ENCODE peak calls at places on chromosomes 11 and 22, in nine cellular contexts. U is GM18507; O is psoas muscle; Z is heart right ventricle; I is Karpas-422; E is natural killer cell; H is cardiac muscle cell; V is prostate gland; Y is effector CD4-positive, alpha-beta T cell. L is an unnamed sample.

GRCh38 chr22:43582394-43582793 is 170.6 kb downstream of the MPPED1 start:
- DNase-seq in U (no peak), O (no peak), Z (no peak), I (no peak), E (no peak), H (no peak), V (no peak), Y (no peak), L (no peak)

GRCh38 chr11:45913514-45913913 is 4.2 kb downstream of the PEX16 start:
- DNase-seq in U (no peak), O (no peak), Z (no peak), I (no peak), E (no peak), H (no peak), V (no peak), Y (no peak), L (no peak)

GRCh38 chr22:37852418-37852817 is 3.2 kb downstream of the EIF3L start:
- DNase-seq in U (no peak), O (no peak), Z (no peak), I (no peak), E (no peak), H (no peak), V (no peak), Y (no peak), L (no peak)

GRCh38 chr22:46846154-46846831 is 83.8 kb downstream of the TBC1D22A start:
- DNase-seq in U (no peak), O (no peak), Z (no peak), I (no peak), E (no peak), H (no peak), V (no peak), Y (no peak), L (no peak)

GRCh38 chr22:31681625-31682345 is 19.8 kb upstream of the PISD start:
- DNase-seq in U (no peak), O (no peak), Z (no peak), I (no peak), E (no peak), H (no peak), V (no peak), Y (no peak), L (no peak)

GRCh38 chr22:50684501-50684900 is 11.9 kb downstream of the SHANK3 start:
- DNase-seq in U (no peak), O (no peak), Z (no peak), I (no peak), E (no peak), H (no peak), V (no peak), Y (no peak), L (no peak)

GRCh38 chr11:125358254-125358840 is 137.7 kb downstream of the FEZ1 start:
- DNase-seq in U (no peak), O (no peak), Z (no peak), I (no peak), E (no peak), H (no peak), V (no peak), Y (no peak), L (no peak)

GRCh38 chr22:37377927-37378326 is 49.4 kb downstream of the ELFN2 start:
- DNase-seq in U (no peak), O (no peak), Z (no peak), I (peak; percentile 85), E (no peak), H (no peak), V (no peak), Y (no peak), L (no peak)

GRCh38 chr11:33944693-33945424 is 53.0 kb upstream of the LMO2 start:
- DNase-seq in U (no peak), O (no peak), Z (no peak), I (no peak), E (no peak), H (no peak), V (no peak), Y (no peak), L (no peak)